ENCODE peak calls at places on chromosomes 3 and 15, in six cellular contexts. T is neural crest cell, W is fibroblast of gingiva, L is natural killer cell, N is anterior cingulate cortex, M is ACHN. K is an unnamed sample.

GRCh38 chr15:51536965-51537574 is 85.5 kb downstream of the DMXL2 start:
- DNase-seq in T (no peak), W (peak), L (no peak), N (no peak), M (peak), K (peak)

GRCh38 chr3:189277711-189278110 is 105.9 kb downstream of the TPRG1 start:
- DNase-seq in T (no peak), W (no peak), L (no peak), N (no peak), M (no peak), K (no peak)

GRCh38 chr15:35151381-35151780 is 66.3 kb upstream of the NANOGP8 start:
- DNase-seq in T (no peak), W (no peak), L (no peak), N (no peak), M (no peak), K (no peak)

GRCh38 chr15:74823324-74823723 is 3.1 kb upstream of the CPLX3 start:
- DNase-seq in T (no peak), W (no peak), L (no peak), N (no peak), M (no peak), K (no peak)

GRCh38 chr3:44961888-44962287 is 14.1 kb downstream of the ZDHHC3 start:
- DNase-seq in T (no peak), W (no peak), L (no peak), N (no peak), M (no peak), K (no peak)

GRCh38 chr3:27606537-27606936 is 115.6 kb downstream of the EOMES start:
- DNase-seq in T (no peak), W (peak), L (no peak), N (no peak), M (no peak), K (no peak)

GRCh38 chr15:31280037-31280830 is 46.4 kb upstream of the KLF13 start:
- DNase-seq in T (peak), W (no peak), L (peak), N (peak), M (no peak), K (peak)

GRCh38 chr15:67456677-67457529 is 64.0 kb upstream of the C15orf61 start:
- DNase-seq in T (peak), W (peak), L (peak), N (peak), M (peak), K (no peak)

GRCh38 chr3:126129408-126129891 is 45.5 kb upstream of the SLC41A3 start:
- DNase-seq in T (no peak), W (no peak), L (peak), N (no peak), M (peak), K (no peak)

GRCh38 chr15:69314736-69315135 is 16.0 kb downstream of the PAQR5 start:
- DNase-seq in T (no peak), W (no peak), L (no peak), N (no peak), M (no peak), K (no peak)

GRCh38 chr15:82108489-82109078 is 62.8 kb upstream of the MEX3B start:
- DNase-seq in T (peak), W (peak), L (peak), N (no peak), M (peak), K (peak)

GRCh38 chr3:159929181-159929893 is 59.3 kb upstream of the IL12A start:
- DNase-seq in T (no peak), W (peak), L (no peak), N (no peak), M (peak), K (no peak)

GRCh38 chr3:34106879-34107278 is 308.4 kb downstream of the PDCD6IP start:
- DNase-seq in T (peak), W (no peak), L (no peak), N (no peak), M (peak), K (no peak)

GRCh38 chr3:197541756-197542539 is 13.8 kb downstream of the BDH1 start:
- DNase-seq in T (no peak), W (peak), L (no peak), N (peak), M (no peak), K (peak)

GRCh38 chr15:85979929-85980328 is 99.7 kb upstream of the AGBL1 start:
- DNase-seq in T (no peak), W (no peak), L (no peak), N (no peak), M (no peak), K (no peak)

GRCh38 chr3:142597898-142598297 is 1.7 kb downstream of the PLS1 start:
- DNase-seq in T (no peak), W (no peak), L (no peak), N (no peak), M (no peak), K (no peak)

GRCh38 chr3:15933439-15934144 is 135.8 kb upstream of the ANKRD28 start:
- DNase-seq in T (no peak), W (peak), L (no peak), N (no peak), M (no peak), K (no peak)

GRCh38 chr3:11134794-11135193 is 19.5 kb upstream of the HRH1 start:
- DNase-seq in T (no peak), W (peak), L (no peak), N (no peak), M (no peak), K (no peak)

GRCh38 chr3:56783644-56784451 is 17.9 kb downstream of the ARHGEF3 start:
- DNase-seq in T (no peak), W (peak), L (peak), N (no peak), M (no peak), K (peak)

GRCh38 chr3:184658223-184658860 is 53.5 kb downstream of the MAGEF1 start:
- DNase-seq in T (no peak), W (no peak), L (no peak), N (no peak), M (no peak), K (no peak)

GRCh38 chr3:15941958-15942357 is 144.2 kb upstream of the ANKRD28 start:
- DNase-seq in T (no peak), W (no peak), L (no peak), N (no peak), M (no peak), K (no peak)